ENCODE peak calls at places on chromosome 12, in six cellular contexts. Z is IMR-90, X is H9, F is neuronal stem cell, G is mesenchymal stem cell, P is H1. Q is an unnamed sample. For H3K4me1, the result is how much of the 10 kb centered on the place peaks cover.

GRCh38 chr12:52156757-52157565 is 34.9 kb downstream of the KRT80 start:
- DNase-seq in Z (peak), X (peak), F (peak), G (peak), P (peak), Q (peak)

GRCh38 chr12:53589915-53590314 is 36.3 kb downstream of the ATF7 start:
- DNase-seq in Z (no peak), X (no peak), F (no peak), G (no peak), P (no peak), Q (no peak)

GRCh38 chr12:30201301-30202160 is 417.8 kb upstream of the TMTC1 start:
- DNase-seq in Z (no peak), X (peak), F (no peak), G (peak), P (peak), Q (peak)

GRCh38 chr12:30796508-30796780 is 41.7 kb upstream of the CAPRIN2 start:
- DNase-seq in Z (peak), X (peak), F (peak), G (no peak), P (no peak), Q (no peak)

GRCh38 chr12:96213869-96214268 is 19.7 kb downstream of the ELK3 start:
- DNase-seq in Z (no peak), X (no peak), F (no peak), G (no peak), P (no peak), Q (no peak)

GRCh38 chr12:53770281-53770680 is 18.5 kb upstream of the CISTR start:
- DNase-seq in Z (peak), X (no peak), F (no peak), G (peak), P (no peak), Q (no peak)

GRCh38 chr12:7175493-7175892 is 14.0 kb upstream of the PEX5 start:
- DNase-seq in Z (peak), X (no peak), F (no peak), G (peak), P (no peak), Q (no peak)

GRCh38 chr12:20832911-20833310 is 22.4 kb downstream of the SLCO1B3 start:
- DNase-seq in Z (no peak), X (no peak), F (no peak), G (no peak), P (no peak), Q (no peak)

GRCh38 chr12:124518051-124518932 is 49.1 kb downstream of the NCOR2 start:
- DNase-seq in Z (peak), X (no peak), F (peak), G (peak), P (no peak), Q (peak)

GRCh38 chr12:53219956-53220856 is 11.8 kb downstream of the RARG start:
- DNase-seq in Z (peak), X (peak), F (peak), G (peak), P (peak), Q (peak)

GRCh38 chr12:47881041-47881440 is 23.8 kb downstream of the VDR start:
- DNase-seq in Z (no peak), X (no peak), F (no peak), G (no peak), P (no peak), Q (no peak)

GRCh38 chr12:68538722-68539614 is 71.7 kb upstream of the RAP1B start:
- DNase-seq in Z (peak), X (peak), F (no peak), G (peak), P (peak), Q (peak)

GRCh38 chr12:94287245-94287628 is 138.9 kb downstream of the PLXNC1 start:
- DNase-seq in Z (no peak), X (no peak), F (no peak), G (no peak), P (peak), Q (no peak)

DNA sequence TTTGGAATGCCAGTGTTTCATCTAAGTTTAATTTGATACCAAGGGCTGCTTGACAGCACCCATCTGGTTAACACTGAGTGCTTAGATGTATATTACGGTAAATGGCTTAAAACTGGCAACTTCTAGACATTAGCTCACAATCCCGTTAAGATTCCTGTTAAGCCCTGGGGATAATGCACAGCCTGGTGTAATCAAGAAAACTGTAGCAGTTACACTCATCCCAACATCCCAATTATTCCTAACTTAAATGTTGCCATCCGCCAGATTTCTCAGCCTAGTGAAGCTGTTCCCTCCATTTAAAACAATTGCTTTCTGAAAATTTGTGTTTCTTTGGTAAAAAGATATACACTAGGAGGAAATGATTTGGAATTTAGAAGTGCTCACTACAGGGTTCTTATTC is 30.0 kb downstream of the PPFIBP1 start:
- DNase-seq in Z (no peak), X (no peak), F (no peak), G (no peak), P (no peak), Q (peak)
- H3K4me2 ChIP-seq in Z (peak), X (no peak), F (no peak), G (no peak), P (no peak), Q (no peak)

DNA sequence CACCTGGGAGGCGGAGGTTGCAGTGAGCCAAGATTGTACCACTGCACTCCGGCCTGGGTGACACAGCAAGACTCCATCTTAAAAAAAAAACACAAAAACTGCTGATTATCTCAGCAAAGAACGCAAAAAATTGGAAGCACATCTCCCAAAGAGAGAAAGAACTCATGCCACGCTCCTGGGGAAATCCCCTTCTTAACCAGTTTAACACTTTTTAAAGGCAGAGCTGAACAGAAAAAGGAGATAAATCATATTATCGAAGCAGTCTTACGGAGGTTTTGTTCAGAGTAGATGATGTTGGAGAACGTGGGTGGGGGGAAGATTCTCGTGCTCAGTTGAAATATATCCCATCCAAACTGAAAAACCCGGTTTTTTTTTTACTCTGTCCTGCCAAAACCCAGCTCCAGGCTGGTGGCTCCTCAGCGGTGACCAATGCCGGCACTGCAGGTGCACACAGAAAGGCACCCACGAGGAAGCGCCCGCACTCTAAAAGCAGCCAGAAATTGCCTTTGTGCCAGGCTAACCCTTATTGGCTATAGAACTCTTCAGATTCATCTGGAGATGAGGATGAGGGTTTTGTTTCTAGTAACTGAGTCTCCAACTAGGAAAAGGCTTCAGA is 100.2 kb upstream of the PARP11 start:
- DNase-seq in Z (no peak), X (peak), F (no peak), G (no peak), P (peak), Q (no peak)
- H2BK5ac ChIP-seq in Z (no peak), X (no peak), F (no peak), G (no peak), P (no peak), Q (no peak)

DNA sequence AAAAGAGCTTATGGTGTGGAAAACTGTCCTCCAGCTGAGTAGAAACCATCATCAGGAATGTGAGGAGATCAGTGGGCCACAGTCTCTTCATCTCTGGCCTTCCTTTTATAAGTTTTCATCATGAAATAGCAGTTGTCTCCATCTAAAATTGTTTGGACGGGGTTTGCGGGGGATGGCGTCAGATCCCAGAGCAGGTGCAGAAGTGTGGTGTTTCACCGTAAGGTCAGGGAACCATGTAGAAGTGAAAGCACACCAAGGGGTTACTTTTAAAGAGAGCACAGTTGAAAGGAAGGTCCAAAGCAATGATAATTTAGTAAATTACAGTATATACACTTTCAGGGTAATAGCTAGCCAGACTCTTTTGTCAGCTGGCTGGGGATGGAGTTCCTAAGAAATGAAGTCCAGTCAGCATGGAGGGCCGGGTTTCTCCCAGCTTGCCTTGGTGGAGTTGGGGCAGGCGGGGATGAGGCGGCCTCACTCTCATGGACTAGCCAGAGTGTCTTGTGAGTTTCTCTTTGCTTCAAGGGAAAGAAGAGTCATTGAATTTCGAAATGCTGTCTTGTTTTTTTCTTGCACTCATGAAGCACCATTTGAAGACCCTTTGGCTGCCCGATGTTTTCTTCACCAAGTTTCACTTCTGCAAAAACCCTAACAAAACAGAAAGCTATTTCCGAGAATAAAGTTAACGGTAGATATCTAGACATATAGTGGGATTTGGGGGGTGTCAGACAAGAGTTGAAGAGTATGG is 100.6 kb downstream of the ETV6 start:
- DNase-seq in Z (no peak), X (no peak), F (no peak), G (no peak), P (no peak), Q (no peak)
- H3K4me1 ChIP-seq in Z (under half), X (under half), F (under half), G (under half), P (under half), Q (under half)

DNA sequence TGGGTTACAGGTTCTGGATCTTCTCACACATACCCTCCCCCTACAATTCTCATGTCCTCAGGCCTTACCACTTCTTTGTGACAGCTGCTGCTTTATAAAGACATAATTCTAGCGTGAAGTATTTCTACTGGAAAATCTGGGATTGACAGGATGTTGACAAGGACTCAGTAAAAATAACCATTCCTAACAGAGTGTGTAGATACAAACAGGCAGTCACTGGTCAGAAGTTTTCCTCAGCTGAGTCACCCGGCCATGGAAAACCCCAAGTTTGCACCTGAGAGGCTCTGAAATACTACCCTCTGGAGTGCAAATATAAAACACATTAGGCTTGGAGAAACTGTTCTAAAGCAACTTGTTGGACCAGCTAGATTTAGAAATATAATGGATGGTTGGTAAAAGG is 54.4 kb downstream of the SPPL3 start:
- DNase-seq in Z (peak), X (no peak), F (no peak), G (peak), P (no peak), Q (no peak)
- H3K4me2 ChIP-seq in Z (peak), X (no peak), F (no peak), G (peak), P (no peak), Q (no peak)

Q was measured in mesendoderm.